ENCODE peak calls at places on chromosomes 12 and 14, in eight cellular contexts. O, Z, J, X, T, Q, H and F are unnamed samples.

GRCh38 chr12:15193927-15194326 is 27.3 kb downstream of the RERG start:
- DNase-seq in O (no peak), Z (no peak), J (no peak), X (no peak), T (no peak), Q (peak), H (no peak), F (no peak)

GRCh38 chr14:23413681-23414080 is 5.6 kb upstream of the MYH6 start:
- DNase-seq in O (no peak), Z (no peak), J (no peak), X (no peak), T (no peak), Q (no peak), H (no peak), F (no peak)

GRCh38 chr12:9049520-9050133 is 60.3 kb downstream of the KLRG1 start:
- DNase-seq in O (no peak), Z (peak), J (no peak), X (peak), T (no peak), Q (peak), H (peak), F (peak)

GRCh38 chr12:44334347-44334746 is 498.5 kb downstream of the TMEM117 start:
- DNase-seq in O (no peak), Z (no peak), J (no peak), X (no peak), T (no peak), Q (no peak), H (no peak), F (no peak)

GRCh38 chr14:102472815-102473158 is 36.8 kb downstream of the ANKRD9 start:
- DNase-seq in O (peak), Z (no peak), J (no peak), X (no peak), T (no peak), Q (no peak), H (no peak), F (no peak)

GRCh38 chr12:64756371-64756770 is 2.8 kb downstream of the GNS start:
- DNase-seq in O (no peak), Z (no peak), J (no peak), X (no peak), T (no peak), Q (no peak), H (no peak), F (no peak)

GRCh38 chr12:132285991-132286681 is 43.3 kb downstream of the GALNT9 start:
- DNase-seq in O (no peak), Z (peak), J (peak), X (peak), T (peak), Q (peak), H (peak), F (peak)

GRCh38 chr14:25406818-25407217 is 356.9 kb upstream of the STXBP6 start:
- DNase-seq in O (no peak), Z (peak), J (peak), X (no peak), T (peak), Q (peak), H (no peak), F (no peak)

GRCh38 chr12:4392223-4392742 is 12.8 kb upstream of the FGF23 start:
- DNase-seq in O (no peak), Z (peak), J (no peak), X (no peak), T (no peak), Q (no peak), H (no peak), F (no peak)

GRCh38 chr14:99815696-99816095 is 22.5 kb downstream of the EML1 start:
- DNase-seq in O (no peak), Z (no peak), J (no peak), X (no peak), T (no peak), Q (no peak), H (no peak), F (no peak)

GRCh38 chr14:22281322-22281977 is 307.6 kb downstream of the DAD1 start:
- DNase-seq in O (no peak), Z (no peak), J (no peak), X (no peak), T (no peak), Q (no peak), H (no peak), F (no peak)

GRCh38 chr12:32659908-32660440 is 19.1 kb upstream of the DNM1L start:
- DNase-seq in O (no peak), Z (no peak), J (no peak), X (no peak), T (no peak), Q (peak), H (no peak), F (no peak)

GRCh38 chr14:69079188-69079742 is 73.7 kb downstream of the DCAF5 start:
- DNase-seq in O (no peak), Z (peak), J (no peak), X (peak), T (no peak), Q (peak), H (peak), F (no peak)

DNA sequence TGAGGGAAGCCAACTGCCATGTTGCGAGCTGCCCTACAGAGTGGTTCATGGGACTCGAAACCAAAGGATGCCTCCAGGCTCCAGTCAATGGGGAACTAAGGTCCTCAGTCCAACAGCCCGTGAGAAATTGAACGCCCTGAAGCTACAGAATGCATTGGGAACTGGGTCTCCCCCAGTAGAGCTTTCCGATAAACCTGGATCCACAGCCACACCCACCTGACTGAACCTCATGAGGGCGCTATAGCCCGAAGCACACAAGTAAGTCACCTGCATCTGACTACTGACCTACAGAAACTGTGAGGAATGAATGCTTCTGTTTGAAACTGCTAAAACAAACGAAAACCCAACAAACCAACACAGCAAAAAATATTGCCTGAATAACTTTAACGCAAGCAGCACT is 1297.7 kb downstream of the AACS start:
- DNase-seq in O (no peak), Z (no peak), J (peak), X (no peak), T (peak), Q (no peak), H (no peak), F (no peak)
- TF ChIP-seq CTCF in O (no peak), Z (no peak), J (peak), X (no peak), T (no peak), Q (no peak), H (no peak), F (no peak)

GRCh38 chr14:21026251-21026987 is 1.6 kb upstream of the NDRG2 start:
- DNase-seq in O (no peak), Z (no peak), J (peak), X (no peak), T (no peak), Q (no peak), H (no peak), F (no peak)
- H3K4me3 ChIP-seq in O (peak), Z (peak), J (peak), X (no peak), T (no peak), Q (no peak), H (no peak), F (no peak)

DNA sequence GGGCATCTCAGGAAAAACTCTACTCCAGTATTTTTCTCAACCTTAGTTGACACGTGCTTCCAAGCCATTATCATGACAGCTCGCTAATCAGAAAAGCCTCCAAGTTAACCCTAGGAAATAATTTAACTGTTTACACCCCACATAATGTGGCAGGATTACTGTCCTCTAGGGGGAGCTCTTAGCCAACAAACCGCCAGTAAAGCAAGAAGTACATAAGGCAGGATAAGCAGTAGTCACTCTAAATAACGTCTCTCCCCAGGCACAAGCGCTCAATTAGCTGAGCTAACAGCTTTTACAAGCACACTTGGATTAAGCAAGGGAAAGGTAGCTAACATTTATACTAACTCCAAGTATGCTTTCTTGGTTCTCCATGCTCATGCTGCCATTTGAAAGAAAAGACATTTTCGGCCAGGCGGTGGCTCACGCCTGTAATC is 22.8 kb downstream of the APOBEC1 start:
- DNase-seq in O (no peak), Z (peak), J (no peak), X (peak), T (no peak), Q (no peak), H (no peak), F (no peak)
- TF ChIP-seq CTCF in O (peak), Z (peak), J (peak), X (no peak), T (no peak), Q (peak), H (peak), F (peak)

DNA sequence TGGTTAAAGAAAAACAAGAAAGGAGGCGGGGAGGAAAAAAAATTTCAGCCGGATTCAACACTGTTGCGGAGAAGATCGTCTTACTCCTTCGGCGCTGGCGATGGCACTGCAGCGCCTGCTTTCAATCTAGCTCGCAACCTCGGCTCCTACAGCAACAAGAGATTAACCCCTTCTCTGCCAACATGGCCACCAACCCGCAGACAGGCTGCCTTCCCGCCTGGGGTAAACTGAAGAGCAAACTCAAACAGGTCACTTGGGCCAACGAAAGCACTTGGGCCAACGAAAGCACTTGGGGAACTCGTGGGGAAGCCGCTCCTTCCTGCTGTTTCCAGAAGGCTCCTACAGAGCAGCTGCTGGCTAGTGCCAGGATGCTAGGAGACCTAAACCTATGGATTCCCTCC is 73.7 kb downstream of the CIT start:
- DNase-seq in O (no peak), Z (peak), J (peak), X (peak), T (peak), Q (peak), H (peak), F (peak)
- H3K4me3 ChIP-seq in O (no peak), Z (peak), J (peak), X (peak), T (no peak), Q (peak), H (peak), F (peak)

DNA sequence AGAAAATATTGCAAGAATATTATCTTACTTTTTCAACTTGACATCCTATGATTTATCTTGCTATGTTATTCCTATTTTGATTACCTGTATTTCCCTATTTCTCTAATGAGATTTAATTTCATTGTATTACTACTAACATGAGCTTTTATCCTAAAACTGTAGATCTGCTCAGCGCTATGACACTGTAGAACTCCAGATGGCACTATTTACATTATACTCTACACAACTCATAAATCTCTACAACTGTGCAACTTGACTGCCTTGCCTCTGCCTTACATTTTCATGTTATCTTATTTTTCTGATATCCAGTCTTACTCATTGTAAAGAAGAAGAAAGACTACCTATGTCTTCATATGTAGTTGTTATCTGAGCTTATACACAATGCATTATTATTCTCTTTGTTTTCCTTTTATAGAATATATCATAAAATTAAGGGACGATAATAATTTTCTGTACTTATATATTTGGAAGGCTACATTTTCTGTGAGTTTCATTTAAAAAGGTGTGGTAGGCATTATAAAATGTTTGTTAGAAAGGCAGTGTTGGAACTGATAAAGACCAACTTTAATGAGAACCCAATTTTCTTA is 24.1 kb downstream of the NUP37 start:
- DNase-seq in O (no peak), Z (peak), J (no peak), X (peak), T (no peak), Q (peak), H (peak), F (no peak)
- TF ChIP-seq CTCF in O (peak), Z (peak), J (peak), X (peak), T (no peak), Q (peak), H (peak), F (peak)

GRCh38 chr12:122452701-122453285 is 30.3 kb upstream of the CLIP1 start:
- DNase-seq in O (no peak), Z (no peak), J (no peak), X (no peak), T (no peak), Q (peak), H (no peak), F (no peak)
- H3K4me3 ChIP-seq in O (no peak), Z (no peak), J (no peak), X (no peak), T (no peak), Q (no peak), H (no peak), F (no peak)